ENCODE peak calls at places on chromosomes 1 and 21, in ten cellular contexts. One of them, this sample, is unnamed.

GRCh38 chr1:177343445-177343844 is 172.7 kb downstream of the BRINP2 start:
- DNase-seq in CD4-positive, alpha-beta T cell: no peak
- DNase-seq in mesothelial cell of epicardium: no peak
- DNase-seq in transverse colon: no peak
- DNase-seq in type B pancreatic cell: no peak
- DNase-seq in MM.1S: no peak
- DNase-seq in HFFc6: no peak
- DNase-seq in colonic mucosa: no peak
- DNase-seq in activated CD8-positive, alpha-beta T cell treated with anti-CD3 and anti-CD28 coated beads for 36 hours: no peak
- DNase-seq in HFF-Myc: peak; percentile 20
- DNase-seq in this sample: no peak

GRCh38 chr1:88892146-88892877 is 945 bp upstream of the GTF2B start:
- DNase-seq in activated CD8-positive, alpha-beta T cell treated with anti-CD3 and anti-CD28 coated beads for 36 hours: peak; percentile 32
- DNase-seq in colonic mucosa: no peak
- DNase-seq in CD4-positive, alpha-beta T cell: no peak
- DNase-seq in HFFc6: peak; percentile 8
- DNase-seq in transverse colon: no peak
- DNase-seq in type B pancreatic cell: no peak
- DNase-seq in MM.1S: peak; percentile 16
- DNase-seq in mesothelial cell of epicardium: no peak
- DNase-seq in HFF-Myc: no peak
- DNase-seq in this sample: no peak

GRCh38 chr1:45677751-45678245 is 8.5 kb downstream of the GPBP1L1 start:
- DNase-seq in mesothelial cell of epicardium: no peak
- DNase-seq in activated CD8-positive, alpha-beta T cell treated with anti-CD3 and anti-CD28 coated beads for 36 hours: no peak
- DNase-seq in HFFc6: no peak
- DNase-seq in MM.1S: no peak
- DNase-seq in colonic mucosa: no peak
- DNase-seq in HFF-Myc: no peak
- DNase-seq in type B pancreatic cell: no peak
- DNase-seq in CD4-positive, alpha-beta T cell: no peak
- DNase-seq in transverse colon: no peak
- DNase-seq in this sample: no peak

GRCh38 chr1:12591267-12591938 is 26.6 kb downstream of the DHRS3 start:
- DNase-seq in HFFc6: no peak
- DNase-seq in HFF-Myc: no peak
- DNase-seq in CD4-positive, alpha-beta T cell: no peak
- DNase-seq in colonic mucosa: no peak
- DNase-seq in mesothelial cell of epicardium: no peak
- DNase-seq in MM.1S: no peak
- DNase-seq in activated CD8-positive, alpha-beta T cell treated with anti-CD3 and anti-CD28 coated beads for 36 hours: no peak
- DNase-seq in transverse colon: peak; percentile 34
- DNase-seq in type B pancreatic cell: no peak
- DNase-seq in this sample: peak; percentile 83

GRCh38 chr1:199124351-199124750 is 485.5 kb downstream of the PTPRC start:
- DNase-seq in MM.1S: no peak
- DNase-seq in colonic mucosa: no peak
- DNase-seq in activated CD8-positive, alpha-beta T cell treated with anti-CD3 and anti-CD28 coated beads for 36 hours: no peak
- DNase-seq in HFFc6: peak; percentile 11
- DNase-seq in mesothelial cell of epicardium: no peak
- DNase-seq in type B pancreatic cell: no peak
- DNase-seq in CD4-positive, alpha-beta T cell: no peak
- DNase-seq in HFF-Myc: no peak
- DNase-seq in transverse colon: no peak
- DNase-seq in this sample: no peak

GRCh38 chr21:43291347-43291950 is 122.6 kb downstream of the CRYAA start:
- DNase-seq in colonic mucosa: no peak
- DNase-seq in type B pancreatic cell: no peak
- DNase-seq in transverse colon: no peak
- DNase-seq in MM.1S: no peak
- DNase-seq in HFFc6: no peak
- DNase-seq in activated CD8-positive, alpha-beta T cell treated with anti-CD3 and anti-CD28 coated beads for 36 hours: no peak
- DNase-seq in CD4-positive, alpha-beta T cell: no peak
- DNase-seq in HFF-Myc: no peak
- DNase-seq in mesothelial cell of epicardium: no peak
- DNase-seq in this sample: peak; percentile 59

GRCh38 chr1:119675349-119676343 is 27.6 kb upstream of the ZNF697 start:
- DNase-seq in mesothelial cell of epicardium: peak; percentile 78
- DNase-seq in HFF-Myc: peak; percentile 85
- DNase-seq in type B pancreatic cell: no peak
- DNase-seq in CD4-positive, alpha-beta T cell: peak; percentile 41
- DNase-seq in HFFc6: peak; percentile 88
- DNase-seq in MM.1S: peak; percentile 68
- DNase-seq in activated CD8-positive, alpha-beta T cell treated with anti-CD3 and anti-CD28 coated beads for 36 hours: peak; percentile 89
- DNase-seq in colonic mucosa: peak; percentile 92
- DNase-seq in transverse colon: peak; percentile 85
- DNase-seq in this sample: no peak

GRCh38 chr1:42963378-42964005 is 4.8 kb upstream of the SLC2A1 start:
- DNase-seq in mesothelial cell of epicardium: no peak
- DNase-seq in MM.1S: no peak
- DNase-seq in colonic mucosa: no peak
- DNase-seq in activated CD8-positive, alpha-beta T cell treated with anti-CD3 and anti-CD28 coated beads for 36 hours: peak; percentile 68
- DNase-seq in HFF-Myc: peak; percentile 91
- DNase-seq in type B pancreatic cell: no peak
- DNase-seq in HFFc6: peak; percentile 74
- DNase-seq in transverse colon: no peak
- DNase-seq in CD4-positive, alpha-beta T cell: no peak
- DNase-seq in this sample: no peak

GRCh38 chr1:206116873-206117150 is 376 bp downstream of the AVPR1B start:
- DNase-seq in mesothelial cell of epicardium: no peak
- DNase-seq in type B pancreatic cell: no peak
- DNase-seq in transverse colon: no peak
- DNase-seq in CD4-positive, alpha-beta T cell: no peak
- DNase-seq in HFFc6: no peak
- DNase-seq in MM.1S: no peak
- DNase-seq in HFF-Myc: no peak
- DNase-seq in colonic mucosa: no peak
- DNase-seq in activated CD8-positive, alpha-beta T cell treated with anti-CD3 and anti-CD28 coated beads for 36 hours: no peak
- DNase-seq in this sample: no peak

GRCh38 chr1:206116191-206116872 is 856 bp downstream of the AVPR1B start:
- DNase-seq in type B pancreatic cell: peak; percentile 59
- DNase-seq in HFF-Myc: no peak
- DNase-seq in MM.1S: no peak
- DNase-seq in mesothelial cell of epicardium: no peak
- DNase-seq in colonic mucosa: no peak
- DNase-seq in CD4-positive, alpha-beta T cell: no peak
- DNase-seq in activated CD8-positive, alpha-beta T cell treated with anti-CD3 and anti-CD28 coated beads for 36 hours: no peak
- DNase-seq in transverse colon: no peak
- DNase-seq in HFFc6: no peak
- DNase-seq in this sample: no peak

GRCh38 chr1:206114692-206115430 is 2.3 kb downstream of the AVPR1B start:
- DNase-seq in colonic mucosa: no peak
- DNase-seq in type B pancreatic cell: peak; percentile 10
- DNase-seq in MM.1S: no peak
- DNase-seq in transverse colon: no peak
- DNase-seq in HFFc6: no peak
- DNase-seq in CD4-positive, alpha-beta T cell: no peak
- DNase-seq in HFF-Myc: no peak
- DNase-seq in mesothelial cell of epicardium: no peak
- DNase-seq in activated CD8-positive, alpha-beta T cell treated with anti-CD3 and anti-CD28 coated beads for 36 hours: no peak
- DNase-seq in this sample: no peak

GRCh38 chr1:206115791-206116190 is 1.4 kb downstream of the AVPR1B start:
- DNase-seq in HFFc6: no peak
- DNase-seq in colonic mucosa: no peak
- DNase-seq in activated CD8-positive, alpha-beta T cell treated with anti-CD3 and anti-CD28 coated beads for 36 hours: no peak
- DNase-seq in mesothelial cell of epicardium: no peak
- DNase-seq in MM.1S: no peak
- DNase-seq in HFF-Myc: no peak
- DNase-seq in CD4-positive, alpha-beta T cell: no peak
- DNase-seq in type B pancreatic cell: no peak
- DNase-seq in transverse colon: no peak
- DNase-seq in this sample: no peak

GRCh38 chr1:206117151-206117948 is at the start of gene AVPR1B:
- DNase-seq in mesothelial cell of epicardium: peak; percentile 59
- DNase-seq in HFFc6: no peak
- DNase-seq in MM.1S: peak; percentile 80
- DNase-seq in activated CD8-positive, alpha-beta T cell treated with anti-CD3 and anti-CD28 coated beads for 36 hours: peak; percentile 61
- DNase-seq in transverse colon: peak; percentile 25
- DNase-seq in CD4-positive, alpha-beta T cell: no peak
- DNase-seq in type B pancreatic cell: peak; percentile 74
- DNase-seq in HFF-Myc: no peak
- DNase-seq in colonic mucosa: peak; percentile 33
- DNase-seq in this sample: peak; percentile 83
- TF ChIP-seq CTCF in mesothelial cell of epicardium: no peak
- TF ChIP-seq CTCF in HFFc6: no peak
- TF ChIP-seq CTCF in MM.1S: peak; percentile 60
- TF ChIP-seq CTCF in activated CD8-positive, alpha-beta T cell treated with anti-CD3 and anti-CD28 coated beads for 36 hours: no peak
- TF ChIP-seq CTCF in transverse colon: no peak
- TF ChIP-seq CTCF in CD4-positive, alpha-beta T cell: no peak
- TF ChIP-seq CTCF in type B pancreatic cell: no peak
- TF ChIP-seq CTCF in HFF-Myc: no peak
- TF ChIP-seq CTCF in colonic mucosa: no peak
- TF ChIP-seq CTCF in this sample: no peak

DNA sequence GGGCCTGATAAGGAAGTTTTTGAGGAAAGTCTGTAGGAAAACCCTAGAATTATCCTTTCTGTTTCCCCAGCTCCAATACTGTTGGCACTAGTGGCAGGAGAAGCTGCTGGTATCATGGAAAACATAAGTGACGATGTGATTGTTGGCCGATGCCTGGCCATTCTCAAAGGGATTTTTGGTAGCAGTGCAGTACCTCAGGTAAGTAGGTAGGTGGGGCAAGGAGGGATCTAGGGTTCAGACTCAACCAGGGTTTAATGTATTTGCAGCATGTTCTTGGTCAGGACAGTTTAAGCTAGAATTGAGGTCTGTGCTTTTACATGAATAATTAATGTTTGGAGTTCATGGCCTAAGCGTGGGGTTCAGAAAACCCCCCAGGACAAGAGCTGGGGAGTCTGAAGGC is 62.1 kb downstream of the KDM1A start:
- DNase-seq in type B pancreatic cell: no peak
- DNase-seq in transverse colon: no peak
- DNase-seq in colonic mucosa: no peak
- DNase-seq in HFF-Myc: no peak
- DNase-seq in CD4-positive, alpha-beta T cell: no peak
- DNase-seq in MM.1S: no peak
- DNase-seq in HFFc6: no peak
- DNase-seq in mesothelial cell of epicardium: no peak
- DNase-seq in activated CD8-positive, alpha-beta T cell treated with anti-CD3 and anti-CD28 coated beads for 36 hours: no peak
- DNase-seq in this sample: no peak
- TF ChIP-seq CTCF in type B pancreatic cell: peak; percentile 56
- TF ChIP-seq CTCF in transverse colon: no peak
- TF ChIP-seq CTCF in colonic mucosa: no peak
- TF ChIP-seq CTCF in HFF-Myc: no peak
- TF ChIP-seq CTCF in CD4-positive, alpha-beta T cell: no peak
- TF ChIP-seq CTCF in MM.1S: peak; percentile 10
- TF ChIP-seq CTCF in HFFc6: peak; percentile 46
- TF ChIP-seq CTCF in mesothelial cell of epicardium: no peak
- TF ChIP-seq CTCF in activated CD8-positive, alpha-beta T cell treated with anti-CD3 and anti-CD28 coated beads for 36 hours: peak; percentile 18
- TF ChIP-seq CTCF in this sample: no peak

GRCh38 chr1:110961902-110962301 is 1.8 kb downstream of the LRIF1 start:
- DNase-seq in mesothelial cell of epicardium: no peak
- DNase-seq in activated CD8-positive, alpha-beta T cell treated with anti-CD3 and anti-CD28 coated beads for 36 hours: no peak
- DNase-seq in CD4-positive, alpha-beta T cell: no peak
- DNase-seq in HFF-Myc: no peak
- DNase-seq in transverse colon: no peak
- DNase-seq in type B pancreatic cell: no peak
- DNase-seq in MM.1S: no peak
- DNase-seq in HFFc6: no peak
- DNase-seq in colonic mucosa: no peak
- DNase-seq in this sample: no peak

GRCh38 chr1:110960777-110961420 is 2.8 kb downstream of the LRIF1 start:
- DNase-seq in MM.1S: no peak
- DNase-seq in colonic mucosa: no peak
- DNase-seq in transverse colon: no peak
- DNase-seq in type B pancreatic cell: no peak
- DNase-seq in CD4-positive, alpha-beta T cell: no peak
- DNase-seq in HFF-Myc: no peak
- DNase-seq in mesothelial cell of epicardium: no peak
- DNase-seq in HFFc6: no peak
- DNase-seq in activated CD8-positive, alpha-beta T cell treated with anti-CD3 and anti-CD28 coated beads for 36 hours: no peak
- DNase-seq in this sample: no peak

GRCh38 chr1:110962892-110963665 is 643 bp downstream of the LRIF1 start:
- DNase-seq in colonic mucosa: peak; percentile 54
- DNase-seq in MM.1S: peak; percentile 63
- DNase-seq in HFFc6: peak; percentile 81
- DNase-seq in type B pancreatic cell: no peak
- DNase-seq in transverse colon: peak; percentile 48
- DNase-seq in CD4-positive, alpha-beta T cell: peak; percentile 57
- DNase-seq in activated CD8-positive, alpha-beta T cell treated with anti-CD3 and anti-CD28 coated beads for 36 hours: peak; percentile 70
- DNase-seq in HFF-Myc: peak; percentile 44
- DNase-seq in mesothelial cell of epicardium: peak; percentile 58
- DNase-seq in this sample: peak; percentile 92

GRCh38 chr1:110964400-110964903 is 730 bp upstream of the LRIF1 start:
- DNase-seq in activated CD8-positive, alpha-beta T cell treated with anti-CD3 and anti-CD28 coated beads for 36 hours: no peak
- DNase-seq in CD4-positive, alpha-beta T cell: no peak
- DNase-seq in HFFc6: no peak
- DNase-seq in HFF-Myc: no peak
- DNase-seq in transverse colon: no peak
- DNase-seq in colonic mucosa: no peak
- DNase-seq in mesothelial cell of epicardium: no peak
- DNase-seq in MM.1S: no peak
- DNase-seq in type B pancreatic cell: no peak
- DNase-seq in this sample: no peak

DNA sequence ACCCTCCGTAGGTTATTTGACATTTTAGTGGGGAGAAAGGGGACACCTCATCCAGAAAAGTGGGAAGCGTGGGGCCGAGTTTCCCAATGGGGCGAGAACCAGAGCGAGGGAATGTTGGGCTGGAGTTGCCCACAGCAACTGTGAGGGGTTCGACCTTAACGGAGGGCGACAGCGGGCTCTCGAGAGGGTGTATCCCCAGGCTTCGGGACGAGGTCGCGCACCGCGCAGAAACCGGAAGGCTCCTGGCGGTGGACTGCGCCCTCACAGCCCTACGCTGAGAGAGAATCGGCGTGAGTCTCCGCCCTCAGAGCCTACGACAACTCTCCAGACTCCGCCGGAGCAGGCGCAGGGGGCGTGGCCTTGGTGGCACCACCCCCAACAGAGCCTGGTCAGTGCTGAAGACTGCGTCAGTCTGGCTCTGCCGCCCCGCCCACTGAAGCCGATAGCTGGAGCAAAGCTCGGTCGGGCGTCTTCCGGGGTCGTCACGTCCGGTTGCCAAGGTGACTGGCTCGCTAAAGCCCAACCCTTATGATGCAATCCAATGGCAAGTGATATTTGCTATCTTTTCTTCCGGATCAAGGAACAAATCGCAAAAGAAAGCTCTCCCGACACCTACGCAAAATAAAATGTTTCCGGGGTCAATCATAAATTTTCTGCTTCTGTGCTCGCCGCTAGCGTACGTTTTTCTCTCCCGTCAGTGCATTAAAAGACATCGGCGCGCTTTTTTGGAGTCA is at the start of gene LRIF1:
- DNase-seq in mesothelial cell of epicardium: peak; percentile 94
- DNase-seq in CD4-positive, alpha-beta T cell: peak; percentile 100
- DNase-seq in HFFc6: peak; percentile 99
- DNase-seq in transverse colon: peak; percentile 100
- DNase-seq in MM.1S: peak; percentile 99
- DNase-seq in activated CD8-positive, alpha-beta T cell treated with anti-CD3 and anti-CD28 coated beads for 36 hours: peak; percentile 100
- DNase-seq in colonic mucosa: peak; percentile 99
- DNase-seq in type B pancreatic cell: peak; percentile 91
- DNase-seq in HFF-Myc: peak; percentile 98
- DNase-seq in this sample: peak; percentile 100
- TF ChIP-seq CTCF in mesothelial cell of epicardium: no peak
- TF ChIP-seq CTCF in CD4-positive, alpha-beta T cell: no peak
- TF ChIP-seq CTCF in HFFc6: peak; percentile 41
- TF ChIP-seq CTCF in transverse colon: peak; percentile 46
- TF ChIP-seq CTCF in MM.1S: peak; percentile 22
- TF ChIP-seq CTCF in activated CD8-positive, alpha-beta T cell treated with anti-CD3 and anti-CD28 coated beads for 36 hours: peak; percentile 64
- TF ChIP-seq CTCF in colonic mucosa: peak; percentile 33
- TF ChIP-seq CTCF in type B pancreatic cell: peak; percentile 67
- TF ChIP-seq CTCF in HFF-Myc: peak; percentile 35
- TF ChIP-seq CTCF in this sample: peak; percentile 67

DNA sequence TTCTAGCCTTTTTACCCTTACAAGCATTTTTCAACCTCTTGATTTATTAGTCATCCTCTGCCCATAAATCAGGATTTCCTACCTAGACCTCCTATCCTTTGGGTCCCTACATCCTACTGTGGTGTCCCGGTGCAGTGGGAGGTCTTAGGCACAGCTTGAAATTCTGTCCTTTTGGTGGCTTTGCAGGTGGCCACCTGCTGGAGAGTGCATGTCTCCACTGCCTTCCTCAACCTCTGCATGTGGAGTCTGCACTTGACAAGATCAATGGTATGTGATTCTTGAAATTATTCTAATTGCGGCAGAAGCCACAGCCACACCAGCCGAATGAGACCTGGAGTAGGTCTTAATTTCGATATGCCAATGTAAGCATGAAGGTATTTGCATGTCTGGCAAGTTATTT is 11.4 kb upstream of the KCNA3 start:
- DNase-seq in CD4-positive, alpha-beta T cell: peak; percentile 29
- DNase-seq in MM.1S: no peak
- DNase-seq in mesothelial cell of epicardium: no peak
- DNase-seq in activated CD8-positive, alpha-beta T cell treated with anti-CD3 and anti-CD28 coated beads for 36 hours: peak; percentile 4
- DNase-seq in HFFc6: no peak
- DNase-seq in transverse colon: peak; percentile 21
- DNase-seq in colonic mucosa: no peak
- DNase-seq in type B pancreatic cell: no peak
- DNase-seq in HFF-Myc: no peak
- DNase-seq in this sample: no peak
- TF ChIP-seq CTCF in CD4-positive, alpha-beta T cell: peak; percentile 58
- TF ChIP-seq CTCF in MM.1S: peak; percentile 21
- TF ChIP-seq CTCF in mesothelial cell of epicardium: no peak
- TF ChIP-seq CTCF in activated CD8-positive, alpha-beta T cell treated with anti-CD3 and anti-CD28 coated beads for 36 hours: no peak
- TF ChIP-seq CTCF in HFFc6: no peak
- TF ChIP-seq CTCF in transverse colon: no peak
- TF ChIP-seq CTCF in colonic mucosa: no peak
- TF ChIP-seq CTCF in type B pancreatic cell: no peak
- TF ChIP-seq CTCF in HFF-Myc: no peak
- TF ChIP-seq CTCF in this sample: no peak